ENCODE peak calls at places on chromosome X, in nine cellular contexts. Y is psoas muscle; O is stimulated activated CD8-positive, alpha-beta memory T cell treated with anti-CD3 and anti-CD28 coated beads, Interleukin-7, amount 100 ng/mL, for 24 hours; C is T-helper 2 cell; U is cardiac septum; J is fibroblast of mammary gland; L is uterus; X is NCI-H1105; K is endothelial cell. R is an unnamed sample.

GRCh38 chrX:41923925-41924693 is 755 bp upstream of the CASK start:
- DNase-seq in L (no peak), X (peak; percentile 24), C (no peak), O (no peak), K (peak; percentile 3), Y (no peak), J (peak; percentile 21), U (no peak), R (no peak)

GRCh38 chrX:31590581-31591113 is 518.8 kb upstream of the FTHL17 start:
- DNase-seq in J (peak; percentile 52), L (no peak), O (no peak), K (no peak), X (no peak), Y (no peak), U (no peak), C (no peak), R (no peak)

GRCh38 chrX:66015152-66015827 is 24.6 kb downstream of the VSIG4 start:
- DNase-seq in O (no peak), X (no peak), L (no peak), U (peak; percentile 80), K (peak; percentile 4), J (no peak), Y (no peak), C (no peak), R (no peak)

GRCh38 chrX:1589356-1590130 is 1.9 kb upstream of the AKAP17A start:
- DNase-seq in K (no peak), U (no peak), L (no peak), J (no peak), Y (peak; percentile 36), C (no peak), X (no peak), O (no peak), R (no peak)

GRCh38 chrX:34868633-34869032 is 74.0 kb upstream of the FAM47B start:
- DNase-seq in X (no peak), O (no peak), K (no peak), U (no peak), Y (no peak), J (no peak), C (no peak), L (no peak), R (no peak)

GRCh38 chrX:15376956-15377355 is 7.3 kb downstream of the VEGFD start:
- DNase-seq in O (no peak), U (no peak), C (no peak), J (peak; percentile 33), L (no peak), X (no peak), K (no peak), Y (no peak), R (no peak)

GRCh38 chrX:69951756-69952155 is 98.0 kb downstream of the AWAT2 start:
- DNase-seq in J (no peak), Y (no peak), L (no peak), K (no peak), O (no peak), U (no peak), C (no peak), X (no peak), R (no peak)

GRCh38 chrX:53071604-53072417 is 10.4 kb upstream of the TSPYL2 start:
- DNase-seq in K (peak; percentile 46), U (no peak), X (peak; percentile 62), L (peak; percentile 68), O (no peak), Y (peak; percentile 87), J (peak; percentile 70), C (peak; percentile 36), R (no peak)

GRCh38 chrX:54415534-54416350 is 24.5 kb upstream of the TSR2 start:
- DNase-seq in J (no peak), X (no peak), U (no peak), K (peak; percentile 24), L (no peak), O (no peak), C (no peak), Y (no peak), R (no peak)